ENCODE peak calls at places on chromosome 10, in six cellular contexts. A, M, V, P, X and L are unnamed samples.
A peak's percentile ranks its signal among the peaks of the same experiment; 100 is the strongest.

GRCh38 chr10:46560952-46561351 is 4.5 kb upstream of the GPRIN2 start:
- DNase-seq in A (no peak), M (no peak), V (peak; percentile 35), P (no peak), X (no peak), L (no peak)

GRCh38 chr10:11392776-11393175 is 218.7 kb downstream of the USP6NL start:
- DNase-seq in A (no peak), M (no peak), V (no peak), P (no peak), X (no peak), L (no peak)

GRCh38 chr10:21496285-21497176 is 29.0 kb downstream of the SKIDA1 start:
- DNase-seq in A (peak; percentile 77), M (peak; percentile 72), V (peak; percentile 84), P (peak; percentile 63), X (no peak), L (no peak)

GRCh38 chr10:125707852-125708468 is 11.5 kb upstream of the EDRF1 start:
- DNase-seq in A (peak; percentile 13), M (peak; percentile 54), V (peak; percentile 5), P (no peak), X (no peak), L (no peak)

GRCh38 chr10:32057041-32057372 is 782 bp upstream of the KIF5B start:
- DNase-seq in A (no peak), M (peak; percentile 16), V (no peak), P (peak; percentile 27), X (no peak), L (no peak)

GRCh38 chr10:62178568-62178967 is 90.1 kb downstream of the RTKN2 start:
- DNase-seq in A (no peak), M (no peak), V (no peak), P (no peak), X (no peak), L (no peak)

GRCh38 chr10:118455181-118455695 is 113.1 kb upstream of the FAM204A start:
- DNase-seq in A (no peak), M (no peak), V (no peak), P (no peak), X (no peak), L (peak; percentile 32)

GRCh38 chr10:12911795-12912194 is 89.7 kb downstream of the CCDC3 start:
- DNase-seq in A (no peak), M (no peak), V (no peak), P (no peak), X (no peak), L (no peak)

GRCh38 chr10:96743988-96744585 is 23.8 kb upstream of the PIK3AP1 start:
- DNase-seq in A (peak; percentile 32), M (peak; percentile 16), V (peak; percentile 71), P (peak; percentile 50), X (no peak), L (no peak)

DNA sequence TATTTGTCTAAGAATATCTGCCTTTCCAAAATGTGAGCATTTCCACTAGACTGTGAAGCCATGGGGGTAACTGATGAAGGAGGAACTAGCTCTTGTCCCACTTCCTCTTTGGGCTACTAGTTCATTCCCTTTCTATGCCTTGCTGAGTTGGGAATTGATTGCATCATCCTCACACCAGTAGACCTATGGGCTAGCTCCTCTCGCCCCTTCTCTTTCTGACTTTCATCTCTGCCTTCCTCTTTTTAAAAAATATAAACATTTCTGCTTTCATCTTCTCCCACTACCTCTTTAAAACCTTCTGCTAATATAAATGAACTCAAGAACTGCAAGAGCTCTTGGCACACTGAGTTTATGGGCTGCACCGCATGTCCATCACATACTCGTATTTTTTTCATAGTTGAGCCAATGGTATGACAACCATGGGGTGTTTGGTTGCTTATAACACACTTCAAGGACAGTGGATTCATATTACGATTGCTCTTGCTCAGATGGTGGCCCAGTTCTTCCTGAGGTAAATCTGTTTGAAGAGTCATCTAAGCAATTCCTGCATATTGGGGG is 182.0 kb downstream of the REEP3 start:
- DNase-seq in A (no peak), M (no peak), V (no peak), P (peak; percentile 15), X (no peak), L (no peak)
- H3K27ac ChIP-seq in A (no peak overlapping the region), M (no peak overlapping the region), V (no peak overlapping the region), P (peak overlapping the region; percentile 55), X (no peak overlapping the region), L (no peak overlapping the region)

DNA sequence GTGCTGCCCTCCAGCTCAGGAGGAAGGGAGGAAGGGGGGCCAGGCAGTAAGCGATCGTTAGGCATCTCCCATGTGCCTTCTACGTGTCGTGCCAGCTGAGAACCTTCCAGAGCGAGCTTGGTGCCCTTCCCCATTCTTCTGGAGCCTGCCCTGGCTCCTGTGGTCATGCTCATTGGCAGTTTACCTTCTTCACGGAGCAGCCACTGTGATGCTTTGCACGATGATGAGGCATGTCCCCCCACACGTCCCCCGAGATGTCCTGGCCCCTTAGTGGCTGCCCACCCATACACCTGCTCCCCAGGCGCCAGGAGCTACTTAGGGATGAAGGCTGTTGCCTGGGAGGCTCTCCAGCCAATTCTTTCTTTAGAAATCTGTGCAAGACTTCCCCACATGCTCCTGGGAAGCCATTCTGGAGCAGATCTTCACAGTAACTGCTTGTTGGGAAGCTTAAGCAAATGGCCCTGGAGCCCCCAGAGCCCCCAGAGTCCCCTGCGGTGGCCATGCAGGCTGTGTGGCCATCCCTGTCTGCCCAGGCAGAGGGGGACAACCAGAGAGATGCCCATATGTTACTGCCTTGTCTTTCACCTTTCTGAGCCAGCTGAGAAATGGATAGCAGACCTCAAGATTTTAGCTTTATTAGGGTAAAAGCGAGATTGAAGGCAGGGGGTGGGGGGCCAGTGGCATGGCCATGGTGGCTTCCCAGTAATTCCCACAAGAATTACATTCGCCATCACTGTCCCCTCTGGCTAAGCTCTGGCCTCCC is 199.0 kb downstream of the EBF3 start:
- DNase-seq in A (no peak), M (no peak), V (peak; percentile 28), P (no peak), X (no peak), L (peak; percentile 76)
- H3K27ac ChIP-seq in A (no peak overlapping the region), M (no peak overlapping the region), V (no peak overlapping the region), P (no peak overlapping the region), X (no peak overlapping the region), L (no peak overlapping the region)

GRCh38 chr10:93392111-93392510 is 90.0 kb downstream of the MYOF start:
- DNase-seq in A (no peak), M (no peak), V (no peak), P (no peak), X (no peak), L (peak; percentile 3)

GRCh38 chr10:93393231-93393630 is 88.9 kb downstream of the MYOF start:
- DNase-seq in A (peak; percentile 27), M (no peak), V (no peak), P (no peak), X (no peak), L (no peak)

GRCh38 chr10:93386496-93387369 is 95.4 kb downstream of the MYOF start:
- DNase-seq in A (no peak), M (peak; percentile 74), V (no peak), P (no peak), X (no peak), L (no peak)

DNA sequence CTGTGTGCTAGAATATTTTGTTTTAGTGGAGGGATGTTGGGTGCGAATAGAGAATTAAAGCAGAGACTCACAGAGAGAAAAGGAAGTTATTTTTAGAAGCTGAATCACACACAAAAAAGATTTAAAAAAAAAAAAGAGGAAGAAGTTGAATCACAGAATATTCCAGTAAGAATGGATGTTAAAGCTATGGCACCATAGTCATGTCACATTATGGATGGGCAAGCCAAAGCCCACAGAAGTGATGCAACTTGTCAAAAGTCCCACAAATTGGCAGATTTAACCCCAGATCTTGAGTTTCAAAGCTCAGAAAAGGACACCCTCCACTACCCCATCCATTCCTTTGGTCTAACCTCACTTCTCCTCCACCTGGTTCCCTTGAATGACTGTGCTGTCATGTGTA is 91.4 kb downstream of the MYOF start:
- DNase-seq in A (no peak), M (peak; percentile 71), V (no peak), P (no peak), X (no peak), L (no peak)
- H3K27ac ChIP-seq in A (no peak overlapping the region), M (peak overlapping the region; percentile 72), V (no peak overlapping the region), P (no peak overlapping the region), X (no peak overlapping the region), L (no peak overlapping the region)

DNA sequence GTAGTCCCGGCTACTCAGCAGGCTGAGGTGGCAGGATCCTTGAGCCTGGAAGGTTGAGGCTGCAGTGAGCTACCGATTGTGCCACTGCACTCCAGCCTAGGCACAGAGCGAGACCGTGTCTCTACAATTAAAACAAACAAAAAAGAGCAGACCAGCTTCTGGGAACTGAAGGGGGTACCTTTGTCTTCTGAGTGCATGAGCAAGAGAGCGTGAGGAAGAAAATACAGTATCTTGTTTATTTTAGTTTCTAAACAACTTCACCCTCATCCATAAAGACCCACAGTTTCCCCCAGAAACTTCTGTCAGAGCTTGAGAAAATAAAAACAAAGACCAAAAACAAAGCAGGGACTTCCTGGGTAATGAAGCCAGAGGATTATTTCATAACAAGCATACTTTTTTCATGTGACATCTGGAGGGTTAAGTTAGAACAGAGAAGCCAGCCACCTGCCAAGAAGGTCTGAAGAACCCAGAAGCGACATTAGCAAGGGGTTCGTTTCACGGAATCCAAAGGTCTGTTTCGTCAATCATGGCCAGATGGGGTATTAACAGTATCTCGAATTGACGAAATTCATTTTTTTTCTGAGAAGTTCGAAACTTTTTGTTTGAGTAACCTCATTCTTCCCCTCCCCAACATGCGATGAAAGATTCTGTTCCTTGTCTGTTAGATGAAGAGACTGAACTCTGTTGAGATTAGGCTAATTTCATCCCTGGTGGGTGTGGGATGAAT is 10.2 kb upstream of the IL2RA start:
- DNase-seq in A (no peak), M (no peak), V (no peak), P (no peak), X (no peak), L (no peak)
- H3K27ac ChIP-seq in A (no peak overlapping the region), M (no peak overlapping the region), V (no peak overlapping the region), P (no peak overlapping the region), X (no peak overlapping the region), L (no peak overlapping the region)

GRCh38 chr10:1044964-1045363 is 4.0 kb downstream of the IDI1 start:
- DNase-seq in A (no peak), M (no peak), V (no peak), P (no peak), X (no peak), L (no peak)
- H3K27ac ChIP-seq in A (peak overlapping the region; percentile 50), M (no peak overlapping the region), V (no peak overlapping the region), P (peak overlapping the region; percentile 51), X (no peak overlapping the region), L (peak overlapping the region; percentile 40)